ENCODE peak calls at places on chromosomes 4 and X, in four cellular contexts. Y is Karpas-422, H is body of pancreas, F is heart left ventricle. O is an unnamed sample. For H3K4me1, the result is how much of the 10 kb centered on the place peaks cover.

GRCh38 chr4:16026155-16026761 is 57.6 kb downstream of the PROM1 start:
- DNase-seq in F (no peak), Y (peak), H (peak), O (no peak)

GRCh38 chrX:24137192-24137591 is 12.3 kb upstream of the ZFX start:
- DNase-seq in Y (no peak), H (no peak), F (no peak), O (no peak)

GRCh38 chrX:122818068-122818467 is 366.0 kb upstream of the GRIA3 start:
- DNase-seq in F (no peak), Y (no peak), H (no peak), O (no peak)

GRCh38 chr4:10664408-10664807 is 20.2 kb downstream of the CLNK start:
- DNase-seq in H (no peak), Y (no peak), F (peak), O (peak)

GRCh38 chr4:25560605-25561004 is 95.0 kb upstream of the SLC34A2 start:
- DNase-seq in F (no peak), Y (no peak), H (no peak), O (no peak)

GRCh38 chr4:122827899-122828601 is 1.4 kb downstream of the FGF2 start:
- DNase-seq in F (no peak), Y (peak), H (peak), O (peak)

GRCh38 chr4:168766537-168767316 is 243.3 kb downstream of the CBR4 start:
- DNase-seq in Y (no peak), F (no peak), H (no peak), O (no peak)

GRCh38 chr4:153750197-153750817 is 9.5 kb downstream of the RNF175 start:
- DNase-seq in H (peak), F (peak), Y (peak), O (peak)

GRCh38 chr4:73446336-73446938 is 10.4 kb downstream of the AFP start:
- DNase-seq in H (peak), Y (peak), F (no peak), O (no peak)

GRCh38 chrX:18931972-18932371 is 51.9 kb downstream of the PHKA2 start:
- DNase-seq in F (no peak), Y (peak), H (no peak), O (no peak)

GRCh38 chrX:17413228-17413627 is 38.2 kb downstream of the NHS start:
- DNase-seq in F (no peak), H (no peak), Y (no peak), O (no peak)

GRCh38 chr4:85102606-85103005 is 136.1 kb upstream of the WDFY3 start:
- DNase-seq in H (no peak), F (no peak), Y (no peak), O (no peak)

GRCh38 chr4:119728185-119728584 is 99.6 kb upstream of the PDE5A start:
- DNase-seq in H (no peak), Y (no peak), F (no peak), O (no peak)
- H3K4me1 ChIP-seq in H (under half), Y (under half), F (under half), O (under half)

DNA sequence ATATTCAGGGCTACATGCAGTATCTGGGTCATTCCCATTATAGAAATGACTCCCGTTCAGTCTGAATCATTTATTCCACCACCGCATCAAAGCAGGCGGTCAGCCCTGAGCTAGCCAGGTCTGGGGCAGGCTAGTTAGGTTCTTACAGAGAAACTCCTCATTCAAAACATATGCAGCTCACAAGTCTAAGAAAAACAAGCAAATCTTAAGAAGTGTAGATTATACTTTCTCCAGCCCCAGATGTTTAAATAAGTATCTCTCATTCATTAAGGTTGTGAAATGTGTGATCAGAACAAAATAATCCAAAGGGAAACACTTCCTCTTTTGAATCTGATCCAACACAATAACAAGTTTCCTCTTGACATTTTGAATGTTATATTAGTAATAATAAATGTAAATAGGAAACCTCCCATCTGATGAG is 441.9 kb downstream of the INPP4B start:
- DNase-seq in F (peak), Y (no peak), H (no peak), O (no peak)
- H3K4me3 ChIP-seq in F (peak), Y (no peak), H (no peak), O (no peak)

GRCh38 chr4:76984127-76984526 is 34.6 kb downstream of the SEPTIN11 start:
- DNase-seq in F (no peak), Y (no peak), H (no peak), O (no peak)
- H3K4me1 ChIP-seq in F (half or more), Y (under half), H (half or more), O (under half)

GRCh38 chrX:140572724-140573123 is 67.9 kb upstream of the SOX3 start:
- DNase-seq in Y (peak), F (no peak), H (peak), O (peak)
- H3K4me3 ChIP-seq in Y (no peak), F (no peak), H (no peak), O (no peak)

GRCh38 chr4:1857931-1858330 is 2.0 kb upstream of the LETM1 start:
- DNase-seq in Y (no peak), F (no peak), H (no peak), O (no peak)

GRCh38 chr4:1856071-1856919 is at the start of gene LETM1:
- DNase-seq in H (peak), F (peak), Y (peak), O (peak)

GRCh38 chr4:1859389-1859753 is 3.4 kb upstream of the LETM1 start:
- DNase-seq in Y (no peak), F (no peak), H (no peak), O (no peak)

GRCh38 chr4:1855334-1856070 is 454 bp downstream of the LETM1 start:
- DNase-seq in F (peak), H (peak), Y (peak), O (peak)

GRCh38 chr4:1856920-1857699 is 1.2 kb upstream of the LETM1 start:
- DNase-seq in Y (no peak), H (peak), F (peak), O (peak)
- H3K4me1 ChIP-seq in Y (under half), H (under half), F (under half), O (under half)

GRCh38 chr4:118755438-118756226 is 70.4 kb downstream of the METTL14 start:
- DNase-seq in Y (peak), F (no peak), H (no peak), O (no peak)
- H3K4me3 ChIP-seq in Y (peak), F (no peak), H (no peak), O (no peak)

GRCh38 chrX:112832481-112833095 is 8.0 kb downstream of the AMOT start:
- DNase-seq in H (peak), Y (no peak), F (no peak), O (peak)
- H3K4me1 ChIP-seq in H (under half), Y (under half), F (under half), O (under half)

GRCh38 chr4:158914178-158914577 is 145.4 kb downstream of the FNIP2 start:
- DNase-seq in Y (no peak), H (no peak), F (no peak), O (no peak)
- H3K4me3 ChIP-seq in Y (no peak), H (no peak), F (no peak), O (no peak)

O was measured in thyroid gland.